ENCODE peak calls at places on chromosome 16, in seven cellular contexts. T, A, R, L, J, Q and S are unnamed samples.

GRCh38 chr16:30016555-30017276 is 5.9 kb upstream of the DOC2A start:
- DNase-seq in T (no peak), A (no peak), R (no peak), L (no peak), J (no peak), Q (no peak), S (no peak)

GRCh38 chr16:84485255-84486010 is 19.0 kb downstream of the MEAK7 start:
- DNase-seq in T (no peak), A (peak), R (no peak), L (no peak), J (peak), Q (no peak), S (no peak)

GRCh38 chr16:55357241-55357640 is 33.2 kb downstream of the IRX6 start:
- DNase-seq in T (no peak), A (no peak), R (no peak), L (no peak), J (no peak), Q (no peak), S (no peak)

GRCh38 chr16:11201498-11202259 is 54.3 kb downstream of the SOCS1 start:
- DNase-seq in T (peak), A (peak), R (no peak), L (no peak), J (no peak), Q (no peak), S (no peak)

GRCh38 chr16:68396481-68396880 is 51.8 kb downstream of the SMPD3 start:
- DNase-seq in T (peak), A (peak), R (no peak), L (no peak), J (no peak), Q (peak), S (no peak)

GRCh38 chr16:4602330-4602729 is 12.4 kb downstream of the UBALD1 start:
- DNase-seq in T (no peak), A (no peak), R (no peak), L (peak), J (no peak), Q (no peak), S (no peak)

GRCh38 chr16:85573696-85574641 is 39.2 kb upstream of the GSE1 start:
- DNase-seq in T (no peak), A (no peak), R (peak), L (peak), J (no peak), Q (peak), S (peak)

GRCh38 chr16:56274369-56274768 is 83.1 kb downstream of the GNAO1 start:
- DNase-seq in T (no peak), A (no peak), R (no peak), L (no peak), J (no peak), Q (no peak), S (no peak)

GRCh38 chr16:89037261-89038152 is 56.1 kb upstream of the ACSF3 start:
- DNase-seq in T (peak), A (no peak), R (no peak), L (peak), J (no peak), Q (peak), S (no peak)

GRCh38 chr16:58333937-58334336 is 39.1 kb upstream of the PRSS54 start:
- DNase-seq in T (no peak), A (no peak), R (no peak), L (no peak), J (no peak), Q (no peak), S (no peak)

GRCh38 chr16:27759301-27759871 is 209.4 kb downstream of the KATNIP start:
- DNase-seq in T (no peak), A (no peak), R (no peak), L (no peak), J (no peak), Q (no peak), S (no peak)

GRCh38 chr16:81229811-81230210 is 8.7 kb upstream of the BCO1 start:
- DNase-seq in T (no peak), A (no peak), R (no peak), L (no peak), J (no peak), Q (no peak), S (no peak)

GRCh38 chr16:20944861-20945390 is 44.4 kb downstream of the LYRM1 start:
- DNase-seq in T (no peak), A (no peak), R (no peak), L (no peak), J (no peak), Q (no peak), S (no peak)

GRCh38 chr16:47729701-47730100 is 268.6 kb downstream of the PHKB start:
- DNase-seq in T (no peak), A (no peak), R (no peak), L (peak), J (no peak), Q (no peak), S (no peak)

GRCh38 chr16:1601031-1601430 is 10.8 kb downstream of the IFT140 start:
- DNase-seq in T (no peak), A (no peak), R (no peak), L (no peak), J (no peak), Q (no peak), S (no peak)

GRCh38 chr16:86821933-86822332 is 243.6 kb downstream of the FOXL1 start:
- DNase-seq in T (no peak), A (no peak), R (no peak), L (no peak), J (no peak), Q (no peak), S (no peak)

GRCh38 chr16:22214893-22215292 is 8.8 kb downstream of the EEF2K start:
- DNase-seq in T (no peak), A (no peak), R (no peak), L (no peak), J (no peak), Q (no peak), S (no peak)

GRCh38 chr16:56849690-56850680 is 15.0 kb upstream of the SLC12A3 start:
- DNase-seq in T (no peak), A (no peak), R (no peak), L (no peak), J (peak), Q (no peak), S (no peak)

GRCh38 chr16:21950782-21951521 is 2.2 kb upstream of the UQCRC2 start:
- DNase-seq in T (peak), A (no peak), R (no peak), L (no peak), J (no peak), Q (peak), S (no peak)

GRCh38 chr16:85798283-85798776 is 1.0 kb downstream of the EMC8 start:
- DNase-seq in T (peak), A (no peak), R (no peak), L (no peak), J (no peak), Q (no peak), S (no peak)

GRCh38 chr16:67865318-67865717 is 7.5 kb upstream of the EDC4 start:
- DNase-seq in T (peak), A (peak), R (no peak), L (no peak), J (no peak), Q (peak), S (no peak)

GRCh38 chr16:67855789-67856188 is 8.3 kb upstream of the CENPT start:
- DNase-seq in T (no peak), A (no peak), R (no peak), L (no peak), J (no peak), Q (peak), S (no peak)

GRCh38 chr16:77662241-77662640 is 60.1 kb upstream of the NUDT7 start:
- DNase-seq in T (no peak), A (no peak), R (no peak), L (no peak), J (no peak), Q (no peak), S (no peak)

GRCh38 chr16:51402785-51403184 is 251.7 kb upstream of the SALL1 start:
- DNase-seq in T (no peak), A (peak), R (no peak), L (no peak), J (no peak), Q (peak), S (no peak)

GRCh38 chr16:50509521-50510341 is 38.5 kb upstream of the NKD1 start:
- DNase-seq in T (no peak), A (peak), R (no peak), L (no peak), J (peak), Q (peak), S (no peak)

GRCh38 chr16:3580271-3580670 is 3.1 kb upstream of the NLRC3 start:
- DNase-seq in T (no peak), A (no peak), R (no peak), L (no peak), J (no peak), Q (no peak), S (no peak)

GRCh38 chr16:55035037-55035436 is 104.4 kb downstream of the IRX5 start:
- DNase-seq in T (peak), A (peak), R (no peak), L (no peak), J (no peak), Q (peak), S (no peak)

GRCh38 chr16:68369697-68370096 is 58.9 kb downstream of the PRMT7 start:
- DNase-seq in T (no peak), A (no peak), R (no peak), L (peak), J (no peak), Q (no peak), S (no peak)

DNA sequence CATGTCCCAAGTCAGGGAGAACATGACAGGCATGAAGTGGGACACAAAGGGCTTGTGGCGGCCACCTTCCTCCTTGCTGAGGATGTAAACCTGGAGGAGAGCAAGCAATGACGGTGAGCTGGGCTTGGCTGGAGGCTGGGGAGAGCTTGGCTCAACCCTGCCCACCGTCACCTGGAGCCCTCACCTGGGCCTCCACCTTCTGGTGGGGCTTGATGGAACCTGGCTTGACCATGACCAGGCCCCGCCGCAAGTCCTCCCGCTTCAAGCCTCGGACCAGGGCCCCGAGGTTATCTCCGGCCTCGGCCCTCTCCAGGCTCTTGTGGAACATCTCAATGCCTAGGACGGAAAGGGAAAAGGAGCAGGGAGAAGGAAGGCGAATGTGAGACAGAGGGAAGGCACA is 2.4 kb downstream of the TUFM start:
- DNase-seq in T (no peak), A (no peak), R (no peak), L (no peak), J (no peak), Q (no peak), S (no peak)
- TF ChIP-seq POLR2A in T (no peak), A (no peak), R (no peak), L (no peak), J (no peak), Q (no peak), S (no peak)

DNA sequence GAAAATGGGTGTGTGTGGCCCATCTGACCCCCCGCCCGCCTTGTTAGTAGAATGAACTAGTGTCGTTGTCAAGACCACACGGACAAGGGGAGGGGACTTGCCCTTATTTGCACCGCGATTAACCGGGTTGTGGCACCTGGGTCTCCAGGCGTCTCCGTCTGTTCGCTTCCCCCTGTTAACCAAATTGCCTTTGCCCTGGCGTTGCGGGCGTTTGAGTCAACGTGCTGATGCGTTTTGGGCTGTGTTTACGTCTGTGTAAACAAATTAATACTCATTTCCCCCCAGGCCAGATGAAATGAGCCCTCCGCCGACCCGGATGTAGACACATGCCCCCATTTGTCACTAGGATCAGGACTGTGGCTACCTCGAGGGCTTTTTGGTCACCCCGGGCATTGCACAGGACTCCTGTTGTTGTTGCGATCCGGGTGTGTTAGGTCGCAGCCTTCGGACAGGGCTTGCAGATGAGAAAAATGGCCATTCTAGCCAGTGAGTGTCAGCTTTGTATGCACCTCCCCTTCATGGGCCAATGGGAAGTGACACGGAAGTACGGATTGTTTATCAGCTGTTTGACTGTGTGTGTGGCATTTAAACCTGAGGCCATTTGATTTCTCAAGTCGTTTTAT is 906 bp downstream of the RBL2 start:
- DNase-seq in T (peak), A (peak), R (peak), L (no peak), J (peak), Q (peak), S (peak)
- TF ChIP-seq POLR2A in T (peak), A (no peak), R (no peak), L (peak), J (no peak), Q (peak), S (peak)

GRCh38 chr16:19113577-19114358 is at the start of gene ITPRIPL2:
- DNase-seq in T (peak), A (peak), R (peak), L (peak), J (peak), Q (peak), S (peak)
- TF ChIP-seq POLR2A in T (peak), A (no peak), R (peak), L (peak), J (no peak), Q (peak), S (peak)

GRCh38 chr16:66220766-66221165 is 145.7 kb upstream of the CDH5 start:
- DNase-seq in T (no peak), A (no peak), R (no peak), L (no peak), J (peak), Q (no peak), S (no peak)
- TF ChIP-seq POLR2A in T (no peak), A (no peak), R (no peak), L (no peak), J (no peak), Q (no peak), S (no peak)

DNA sequence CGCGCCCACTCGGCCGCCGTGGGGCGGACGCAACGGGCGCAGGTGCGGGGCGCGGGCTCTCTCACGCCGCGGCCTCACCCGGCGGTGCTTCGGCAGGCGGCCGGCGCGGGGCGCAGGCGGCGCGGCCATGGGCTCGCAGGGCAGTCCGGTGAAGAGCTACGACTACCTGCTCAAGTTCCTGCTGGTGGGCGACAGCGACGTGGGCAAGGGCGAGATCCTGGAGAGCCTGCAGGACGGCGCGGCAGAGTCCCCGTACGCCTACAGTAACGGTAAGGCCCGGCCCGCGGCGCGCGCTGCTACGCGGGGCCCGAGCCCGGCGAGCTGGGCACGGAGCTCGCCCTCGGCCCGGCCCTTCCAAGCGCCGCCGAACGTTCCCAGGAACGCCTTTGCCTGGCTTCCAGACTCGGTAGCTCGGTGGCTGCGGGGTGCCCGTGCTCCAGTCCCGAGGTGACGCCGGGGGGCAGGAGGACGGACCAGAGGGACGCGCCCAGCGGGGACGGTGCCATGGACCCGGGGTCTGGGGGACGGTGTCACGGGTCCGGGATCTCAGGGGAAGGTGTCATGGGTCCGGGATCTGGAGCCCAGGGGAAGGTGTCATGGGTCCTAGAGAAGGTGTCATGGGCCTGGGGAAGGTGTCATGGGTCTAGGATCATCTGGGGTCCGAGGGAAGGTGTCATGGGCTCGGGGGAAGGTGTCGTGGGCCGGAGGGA is 454 bp downstream of the RAB40C start:
- DNase-seq in T (no peak), A (peak), R (peak), L (no peak), J (peak), Q (no peak), S (no peak)
- TF ChIP-seq POLR2A in T (peak), A (no peak), R (no peak), L (peak), J (no peak), Q (peak), S (no peak)

GRCh38 chr16:13919683-13920509 is at the start of gene ERCC4:
- DNase-seq in T (peak), A (peak), R (peak), L (peak), J (peak), Q (peak), S (peak)
- TF ChIP-seq POLR2A in T (peak), A (no peak), R (no peak), L (peak), J (no peak), Q (peak), S (no peak)